ENCODE peak calls at places on chromosome 2, in six cellular contexts. One of them, this sample, is unnamed.

GRCh38 chr2:9668686-9669338 is 38.0 kb upstream of the YWHAQ start:
- DNase-seq in pons: peak
- DNase-seq in NCI-H2081: peak
- DNase-seq in fibroblast of lung: peak
- DNase-seq in T-helper 9 cell: no peak
- DNase-seq in iPS-NIHi11: peak
- DNase-seq in this sample: no peak

GRCh38 chr2:219125886-219126270 is 34.7 kb downstream of the NHEJ1 start:
- DNase-seq in fibroblast of lung: peak
- DNase-seq in iPS-NIHi11: no peak
- DNase-seq in pons: no peak
- DNase-seq in NCI-H2081: no peak
- DNase-seq in T-helper 9 cell: no peak
- DNase-seq in this sample: no peak

GRCh38 chr2:131132729-131133128 is 27.6 kb downstream of the PLEKHB2 start:
- DNase-seq in NCI-H2081: no peak
- DNase-seq in iPS-NIHi11: no peak
- DNase-seq in T-helper 9 cell: no peak
- DNase-seq in fibroblast of lung: no peak
- DNase-seq in pons: no peak
- DNase-seq in this sample: peak

GRCh38 chr2:1739322-1739957 is 4.9 kb downstream of the PXDN start:
- DNase-seq in fibroblast of lung: no peak
- DNase-seq in iPS-NIHi11: no peak
- DNase-seq in T-helper 9 cell: no peak
- DNase-seq in NCI-H2081: no peak
- DNase-seq in pons: no peak
- DNase-seq in this sample: no peak

GRCh38 chr2:10564876-10565425 is 116.8 kb upstream of the ODC1 start:
- DNase-seq in fibroblast of lung: no peak
- DNase-seq in pons: peak
- DNase-seq in iPS-NIHi11: no peak
- DNase-seq in NCI-H2081: peak
- DNase-seq in T-helper 9 cell: no peak
- DNase-seq in this sample: no peak

GRCh38 chr2:28137221-28137620 is 246.7 kb downstream of the BABAM2 start:
- DNase-seq in fibroblast of lung: peak
- DNase-seq in NCI-H2081: no peak
- DNase-seq in iPS-NIHi11: no peak
- DNase-seq in pons: peak
- DNase-seq in T-helper 9 cell: no peak
- DNase-seq in this sample: no peak

GRCh38 chr2:143981428-143981827 is 538.5 kb downstream of the ZEB2 start:
- DNase-seq in pons: no peak
- DNase-seq in T-helper 9 cell: no peak
- DNase-seq in fibroblast of lung: no peak
- DNase-seq in NCI-H2081: no peak
- DNase-seq in iPS-NIHi11: no peak
- DNase-seq in this sample: no peak

GRCh38 chr2:177172034-177172880 is 40.3 kb upstream of the HNRNPA3 start:
- DNase-seq in pons: no peak
- DNase-seq in iPS-NIHi11: no peak
- DNase-seq in fibroblast of lung: peak
- DNase-seq in T-helper 9 cell: no peak
- DNase-seq in NCI-H2081: no peak
- DNase-seq in this sample: peak

GRCh38 chr2:240872317-240873097 is 3.9 kb downstream of the AGXT start:
- DNase-seq in iPS-NIHi11: no peak
- DNase-seq in T-helper 9 cell: no peak
- DNase-seq in pons: no peak
- DNase-seq in fibroblast of lung: no peak
- DNase-seq in NCI-H2081: peak
- DNase-seq in this sample: no peak

GRCh38 chr2:65710356-65710755 is 278.0 kb upstream of the SPRED2 start:
- DNase-seq in pons: no peak
- DNase-seq in fibroblast of lung: no peak
- DNase-seq in T-helper 9 cell: no peak
- DNase-seq in NCI-H2081: no peak
- DNase-seq in iPS-NIHi11: no peak
- DNase-seq in this sample: peak

GRCh38 chr2:449246-450067 is 161.6 kb upstream of the ALKAL2 start:
- DNase-seq in fibroblast of lung: no peak
- DNase-seq in pons: no peak
- DNase-seq in NCI-H2081: peak
- DNase-seq in T-helper 9 cell: no peak
- DNase-seq in iPS-NIHi11: no peak
- DNase-seq in this sample: peak

GRCh38 chr2:186486651-186487647 is 889 bp downstream of the ZC3H15 start:
- DNase-seq in T-helper 9 cell: no peak
- DNase-seq in pons: peak
- DNase-seq in NCI-H2081: no peak
- DNase-seq in iPS-NIHi11: no peak
- DNase-seq in fibroblast of lung: peak
- DNase-seq in this sample: no peak

GRCh38 chr2:175605989-175606841 is 395.9 kb downstream of the LNPK start:
- DNase-seq in T-helper 9 cell: no peak
- DNase-seq in NCI-H2081: peak
- DNase-seq in iPS-NIHi11: peak
- DNase-seq in fibroblast of lung: peak
- DNase-seq in pons: no peak
- DNase-seq in this sample: no peak

GRCh38 chr2:216888086-216888485 is 28.2 kb upstream of the TNP1 start:
- DNase-seq in pons: no peak
- DNase-seq in NCI-H2081: no peak
- DNase-seq in iPS-NIHi11: no peak
- DNase-seq in fibroblast of lung: no peak
- DNase-seq in T-helper 9 cell: no peak
- DNase-seq in this sample: no peak

GRCh38 chr2:200239216-200239615 is 67.3 kb upstream of the SPATS2L start:
- DNase-seq in pons: no peak
- DNase-seq in NCI-H2081: no peak
- DNase-seq in T-helper 9 cell: no peak
- DNase-seq in iPS-NIHi11: no peak
- DNase-seq in fibroblast of lung: no peak
- DNase-seq in this sample: peak

This sample was measured in mesendoderm.